ENCODE peak calls at places on chromosomes 16 and 17, in six cellular contexts. One of them, this sample, is unnamed.

GRCh38 chr17:74431568-74432483 is at the start of gene GPRC5C:
- DNase-seq in GM10248: peak; percentile 82
- DNase-seq in activated B cell treated with CpG ODN at 0.5 μM for 24 hours: peak; percentile 44
- DNase-seq in endothelial cell: peak; percentile 54
- DNase-seq in cardiac muscle cell: peak; percentile 77
- DNase-seq in WTC11: peak; percentile 82
- DNase-seq in this sample: peak; percentile 48

GRCh38 chr16:80899804-80900592 is 95.6 kb upstream of the CDYL2 start:
- DNase-seq in GM10248: no peak
- DNase-seq in activated B cell treated with CpG ODN at 0.5 μM for 24 hours: no peak
- DNase-seq in endothelial cell: no peak
- DNase-seq in cardiac muscle cell: no peak
- DNase-seq in WTC11: no peak
- DNase-seq in this sample: no peak

GRCh38 chr17:17815436-17816200 is 21.2 kb downstream of the SREBF1 start:
- DNase-seq in GM10248: no peak
- DNase-seq in activated B cell treated with CpG ODN at 0.5 μM for 24 hours: no peak
- DNase-seq in endothelial cell: no peak
- DNase-seq in cardiac muscle cell: no peak
- DNase-seq in WTC11: no peak
- DNase-seq in this sample: no peak

GRCh38 chr16:57299009-57299718 is 14.7 kb upstream of the PLLP start:
- DNase-seq in GM10248: no peak
- DNase-seq in activated B cell treated with CpG ODN at 0.5 μM for 24 hours: no peak
- DNase-seq in endothelial cell: no peak
- DNase-seq in cardiac muscle cell: no peak
- DNase-seq in WTC11: peak; percentile 50
- DNase-seq in this sample: no peak

GRCh38 chr16:53912155-53912554 is 208.2 kb downstream of the FTO start:
- DNase-seq in GM10248: peak; percentile 18
- DNase-seq in activated B cell treated with CpG ODN at 0.5 μM for 24 hours: no peak
- DNase-seq in endothelial cell: no peak
- DNase-seq in cardiac muscle cell: no peak
- DNase-seq in WTC11: no peak
- DNase-seq in this sample: peak; percentile 16

GRCh38 chr16:85641305-85641704 is 28.2 kb downstream of the GSE1 start:
- DNase-seq in GM10248: no peak
- DNase-seq in activated B cell treated with CpG ODN at 0.5 μM for 24 hours: no peak
- DNase-seq in endothelial cell: no peak
- DNase-seq in cardiac muscle cell: no peak
- DNase-seq in WTC11: no peak
- DNase-seq in this sample: no peak

GRCh38 chr17:78893684-78894083 is 9.3 kb downstream of the CEP295NL start:
- DNase-seq in GM10248: no peak
- DNase-seq in activated B cell treated with CpG ODN at 0.5 μM for 24 hours: no peak
- DNase-seq in endothelial cell: no peak
- DNase-seq in cardiac muscle cell: no peak
- DNase-seq in WTC11: no peak
- DNase-seq in this sample: no peak

GRCh38 chr17:80987941-80988461 is 3.6 kb upstream of the CHMP6 start:
- DNase-seq in GM10248: no peak
- DNase-seq in activated B cell treated with CpG ODN at 0.5 μM for 24 hours: no peak
- DNase-seq in endothelial cell: no peak
- DNase-seq in cardiac muscle cell: no peak
- DNase-seq in WTC11: no peak
- DNase-seq in this sample: no peak

GRCh38 chr16:4109250-4109736 is 6.9 kb downstream of the ADCY9 start:
- DNase-seq in GM10248: no peak
- DNase-seq in activated B cell treated with CpG ODN at 0.5 μM for 24 hours: no peak
- DNase-seq in endothelial cell: no peak
- DNase-seq in cardiac muscle cell: no peak
- DNase-seq in WTC11: no peak
- DNase-seq in this sample: no peak

GRCh38 chr17:42518046-42518754 is 17.8 kb upstream of the NAGLU start:
- DNase-seq in GM10248: no peak
- DNase-seq in activated B cell treated with CpG ODN at 0.5 μM for 24 hours: no peak
- DNase-seq in endothelial cell: no peak
- DNase-seq in cardiac muscle cell: no peak
- DNase-seq in WTC11: no peak
- DNase-seq in this sample: no peak

GRCh38 chr17:82859431-82860403 is 19.9 kb upstream of the ZNF750 start:
- DNase-seq in GM10248: peak; percentile 73
- DNase-seq in activated B cell treated with CpG ODN at 0.5 μM for 24 hours: peak; percentile 46
- DNase-seq in endothelial cell: no peak
- DNase-seq in cardiac muscle cell: peak; percentile 60
- DNase-seq in WTC11: no peak
- DNase-seq in this sample: peak; percentile 38

GRCh38 chr17:65137076-65137935 is at the start of gene RGS9:
- DNase-seq in GM10248: peak; percentile 90
- DNase-seq in activated B cell treated with CpG ODN at 0.5 μM for 24 hours: peak; percentile 84
- DNase-seq in endothelial cell: peak; percentile 84
- DNase-seq in cardiac muscle cell: peak; percentile 88
- DNase-seq in WTC11: peak; percentile 89
- DNase-seq in this sample: peak; percentile 89

GRCh38 chr17:1005361-1005946 is 8.5 kb downstream of the TIMM22 start:
- DNase-seq in GM10248: no peak
- DNase-seq in activated B cell treated with CpG ODN at 0.5 μM for 24 hours: no peak
- DNase-seq in endothelial cell: no peak
- DNase-seq in cardiac muscle cell: no peak
- DNase-seq in WTC11: no peak
- DNase-seq in this sample: no peak

GRCh38 chr17:47897561-47897960 is 1.5 kb downstream of the SP2 start:
- DNase-seq in GM10248: no peak
- DNase-seq in activated B cell treated with CpG ODN at 0.5 μM for 24 hours: no peak
- DNase-seq in endothelial cell: no peak
- DNase-seq in cardiac muscle cell: no peak
- DNase-seq in WTC11: no peak
- DNase-seq in this sample: no peak

GRCh38 chr17:21288581-21289017 is 4.1 kb downstream of the MAP2K3 start:
- DNase-seq in GM10248: peak; percentile 65
- DNase-seq in activated B cell treated with CpG ODN at 0.5 μM for 24 hours: no peak
- DNase-seq in endothelial cell: no peak
- DNase-seq in cardiac muscle cell: no peak
- DNase-seq in WTC11: no peak
- DNase-seq in this sample: peak; percentile 47

GRCh38 chr17:74344658-74345057 is 17.0 kb downstream of the BTBD17 start:
- DNase-seq in GM10248: no peak
- DNase-seq in activated B cell treated with CpG ODN at 0.5 μM for 24 hours: no peak
- DNase-seq in endothelial cell: no peak
- DNase-seq in cardiac muscle cell: no peak
- DNase-seq in WTC11: no peak
- DNase-seq in this sample: no peak

GRCh38 chr17:80524150-80524712 is 20.4 kb upstream of the RPTOR start:
- DNase-seq in GM10248: no peak
- DNase-seq in activated B cell treated with CpG ODN at 0.5 μM for 24 hours: no peak
- DNase-seq in endothelial cell: no peak
- DNase-seq in cardiac muscle cell: no peak
- DNase-seq in WTC11: no peak
- DNase-seq in this sample: no peak

GRCh38 chr16:67936876-67937605 is 391 bp upstream of the PSMB10 start:
- DNase-seq in GM10248: peak; percentile 91
- DNase-seq in activated B cell treated with CpG ODN at 0.5 μM for 24 hours: no peak
- DNase-seq in endothelial cell: no peak
- DNase-seq in cardiac muscle cell: no peak
- DNase-seq in WTC11: no peak
- DNase-seq in this sample: no peak

GRCh38 chr17:58399974-58400373 is 17.4 kb downstream of the RNF43 start:
- DNase-seq in GM10248: no peak
- DNase-seq in activated B cell treated with CpG ODN at 0.5 μM for 24 hours: no peak
- DNase-seq in endothelial cell: no peak
- DNase-seq in cardiac muscle cell: no peak
- DNase-seq in WTC11: no peak
- DNase-seq in this sample: no peak
- TF ChIP-seq CTCF in GM10248: no peak
- TF ChIP-seq CTCF in activated B cell treated with CpG ODN at 0.5 μM for 24 hours: no peak
- TF ChIP-seq CTCF in endothelial cell: no peak
- TF ChIP-seq CTCF in cardiac muscle cell: no peak
- TF ChIP-seq CTCF in WTC11: no peak
- TF ChIP-seq CTCF in this sample: no peak

GRCh38 chr16:29315916-29316517 is 90.5 kb downstream of the NPIPB11 start:
- DNase-seq in GM10248: no peak
- DNase-seq in activated B cell treated with CpG ODN at 0.5 μM for 24 hours: no peak
- DNase-seq in endothelial cell: no peak
- DNase-seq in cardiac muscle cell: no peak
- DNase-seq in WTC11: no peak
- DNase-seq in this sample: no peak
- TF ChIP-seq CTCF in GM10248: no peak
- TF ChIP-seq CTCF in activated B cell treated with CpG ODN at 0.5 μM for 24 hours: no peak
- TF ChIP-seq CTCF in endothelial cell: no peak
- TF ChIP-seq CTCF in cardiac muscle cell: no peak
- TF ChIP-seq CTCF in WTC11: no peak
- TF ChIP-seq CTCF in this sample: no peak

DNA sequence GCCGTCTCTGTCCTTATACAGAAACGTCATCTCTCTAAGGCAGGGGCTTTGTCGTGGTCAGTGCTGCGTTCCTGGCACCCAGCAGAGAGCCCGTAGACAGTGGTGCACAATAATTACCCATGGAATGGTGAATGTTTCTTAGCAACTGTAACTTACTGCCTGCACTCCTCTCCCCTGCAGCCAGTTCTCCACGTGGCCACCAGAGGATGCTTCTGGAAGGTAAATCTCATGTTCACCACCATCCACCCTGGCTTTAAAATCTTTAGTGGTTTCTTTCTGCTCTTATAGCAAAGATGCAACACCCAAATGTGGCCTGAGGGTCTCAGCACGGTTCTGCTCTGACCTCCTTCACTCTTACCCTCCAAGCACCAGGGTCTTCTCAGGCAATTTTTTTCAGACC is 150.8 kb downstream of the GRIN2A start:
- DNase-seq in GM10248: no peak
- DNase-seq in activated B cell treated with CpG ODN at 0.5 μM for 24 hours: no peak
- DNase-seq in endothelial cell: no peak
- DNase-seq in cardiac muscle cell: no peak
- DNase-seq in WTC11: no peak
- DNase-seq in this sample: no peak
- TF ChIP-seq CTCF in GM10248: no peak
- TF ChIP-seq CTCF in activated B cell treated with CpG ODN at 0.5 μM for 24 hours: no peak
- TF ChIP-seq CTCF in endothelial cell: no peak
- TF ChIP-seq CTCF in cardiac muscle cell: no peak
- TF ChIP-seq CTCF in WTC11: no peak
- TF ChIP-seq CTCF in this sample: no peak

DNA sequence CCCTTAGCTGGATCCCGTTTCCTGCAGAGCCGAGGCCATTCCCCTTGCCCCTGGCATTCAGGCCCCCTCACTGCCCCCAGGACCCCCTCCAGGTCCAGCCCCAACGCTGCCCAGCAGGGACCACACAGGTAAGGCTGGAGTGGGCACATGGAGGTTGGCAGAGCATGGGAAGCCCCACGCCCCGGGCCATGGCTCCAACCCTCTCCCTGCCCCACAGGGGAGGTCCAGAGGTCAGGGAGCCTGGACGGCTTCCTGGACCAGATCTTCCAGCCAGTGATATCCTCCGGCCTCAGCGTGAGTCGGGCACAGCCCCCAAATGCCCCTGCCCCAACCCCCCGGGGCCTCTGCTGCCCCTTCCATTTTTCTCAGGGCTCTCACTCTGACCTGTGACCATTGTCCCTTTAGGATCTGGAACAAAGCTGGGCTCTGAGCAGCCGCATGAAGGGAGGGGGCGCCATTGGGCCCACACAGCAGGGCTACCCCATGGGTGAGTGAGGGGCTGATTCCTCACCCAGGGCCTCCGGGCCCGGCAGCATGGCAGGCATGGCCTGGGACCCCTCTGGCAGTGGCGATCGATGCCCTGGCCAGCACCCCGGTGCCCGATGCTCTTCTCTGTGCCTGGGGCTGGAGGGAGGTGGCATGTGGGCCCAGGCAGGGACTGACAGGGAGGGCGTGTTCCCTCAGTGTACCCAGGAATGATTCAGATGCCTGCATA is 18.5 kb upstream of the SMIM5 start:
- DNase-seq in GM10248: no peak
- DNase-seq in activated B cell treated with CpG ODN at 0.5 μM for 24 hours: no peak
- DNase-seq in endothelial cell: no peak
- DNase-seq in cardiac muscle cell: no peak
- DNase-seq in WTC11: no peak
- DNase-seq in this sample: no peak
- TF ChIP-seq CTCF in GM10248: no peak
- TF ChIP-seq CTCF in activated B cell treated with CpG ODN at 0.5 μM for 24 hours: no peak
- TF ChIP-seq CTCF in endothelial cell: no peak
- TF ChIP-seq CTCF in cardiac muscle cell: no peak
- TF ChIP-seq CTCF in WTC11: no peak
- TF ChIP-seq CTCF in this sample: no peak

This sample was measured in natural killer cell.